ENCODE peak calls at places on chromosomes 6 and 20, in seven cellular contexts. Q is A673, L is dorsolateral prefrontal cortex, Y is A549, W is lung, T is NB4, B is uterus. Z is an unnamed sample.

GRCh38 chr6:149834513-149835481 is 29.4 kb downstream of the LRP11 start:
- DNase-seq in B (peak; percentile 61), T (peak; percentile 74), Q (peak; percentile 75), Y (peak; percentile 52), L (peak; percentile 46), W (peak; percentile 63), Z (no peak)

GRCh38 chr6:151639750-151640149 is 145.9 kb downstream of the CCDC170 start:
- DNase-seq in T (no peak), L (no peak), B (no peak), Y (no peak), Q (no peak), W (no peak), Z (no peak)

GRCh38 chr6:24495516-24495847 is 713 bp downstream of the ALDH5A1 start:
- DNase-seq in T (peak; percentile 78), B (peak; percentile 62), Q (peak; percentile 30), Y (peak; percentile 52), W (peak; percentile 84), L (peak; percentile 50), Z (peak; percentile 48)

GRCh38 chr6:90388395-90388794 is 91.8 kb upstream of the BACH2 start:
- DNase-seq in L (no peak), Y (no peak), B (no peak), W (no peak), Q (no peak), T (no peak), Z (no peak)

GRCh38 chr6:22470454-22471368 is 98.7 kb upstream of the HDGFL1 start:
- DNase-seq in W (peak; percentile 68), T (no peak), Y (peak; percentile 35), Q (peak; percentile 35), L (no peak), B (peak; percentile 34), Z (no peak)

GRCh38 chr20:47878601-47879004 is 93.3 kb upstream of the SULF2 start:
- DNase-seq in W (no peak), Q (no peak), T (no peak), L (no peak), Y (no peak), B (no peak), Z (no peak)

GRCh38 chr6:47484616-47485015 is 7.0 kb downstream of the CD2AP start:
- DNase-seq in W (no peak), L (no peak), Y (no peak), B (no peak), Q (no peak), T (no peak), Z (no peak)

GRCh38 chr20:13690948-13691347 is 52.2 kb upstream of the TASP1 start:
- DNase-seq in Y (no peak), Q (no peak), W (no peak), B (no peak), L (no peak), T (no peak), Z (no peak)

GRCh38 chr20:956330-956951 is 40.3 kb upstream of the ANGPT4 start:
- DNase-seq in W (peak; percentile 69), T (peak; percentile 78), Q (peak; percentile 75), Y (peak; percentile 77), B (peak; percentile 28), L (peak; percentile 81), Z (peak; percentile 61)

GRCh38 chr20:62415354-62416111 is 8.4 kb upstream of the CABLES2 start:
- DNase-seq in L (no peak), T (no peak), B (no peak), Q (no peak), W (no peak), Y (no peak), Z (no peak)

GRCh38 chr6:31528307-31528777 is 420 bp upstream of the MCCD1 start:
- DNase-seq in B (no peak), T (peak; percentile 32), W (no peak), L (no peak), Y (no peak), Q (no peak), Z (no peak)

DNA sequence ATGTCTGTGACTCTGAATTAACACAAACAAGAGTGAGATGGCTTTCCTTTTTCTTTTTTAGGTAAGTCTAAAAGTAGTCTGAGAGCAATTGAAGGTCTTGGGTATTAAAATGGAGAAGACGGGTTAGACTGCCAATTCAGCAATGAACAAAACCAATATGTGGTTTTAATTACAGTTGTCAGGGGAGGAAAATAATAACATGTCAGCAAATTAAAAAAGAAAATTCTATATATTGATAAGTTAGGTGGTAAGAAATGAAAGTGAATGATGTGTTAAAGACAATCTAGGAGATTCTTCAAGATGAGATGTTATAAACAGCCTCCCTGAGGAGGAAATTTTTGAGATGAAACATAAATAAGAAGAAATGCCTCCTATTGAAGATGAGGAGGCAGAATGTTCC is 150.6 kb upstream of the HSF2 start:
- DNase-seq in B (no peak), T (no peak), L (no peak), Q (no peak), Y (no peak), W (no peak), Z (no peak)
- TF ChIP-seq CTCF in B (no peak), T (no peak), L (no peak), Q (no peak), Y (no peak), W (no peak), Z (no peak)

GRCh38 chr6:107185570-107185969 is 70.3 kb upstream of the BEND3 start:
- DNase-seq in L (peak; percentile 44), Q (peak; percentile 10), Y (peak; percentile 21), W (peak; percentile 42), B (no peak), T (no peak), Z (no peak)
- TF ChIP-seq CTCF in L (peak; percentile 19), Q (peak; percentile 31), Y (peak; percentile 26), W (no peak), B (no peak), T (no peak), Z (no peak)

DNA sequence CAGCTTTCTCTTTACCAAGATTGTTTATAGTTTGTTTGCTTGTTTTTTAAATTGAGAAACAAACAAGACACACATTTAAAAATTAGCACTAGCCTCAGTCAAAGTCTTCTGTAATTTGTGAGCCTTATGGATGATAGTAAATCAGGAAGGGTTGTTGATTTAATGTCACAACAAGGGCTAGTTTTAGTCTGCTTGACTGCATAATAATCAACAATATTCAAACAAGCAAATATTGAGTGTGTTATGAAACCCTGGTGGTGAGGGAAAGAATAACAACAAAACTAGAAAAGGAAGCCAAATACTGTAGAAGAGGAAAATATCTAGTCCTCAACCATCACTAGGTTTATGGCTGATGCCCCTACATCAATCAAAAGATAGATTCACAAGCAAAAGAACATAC is 228.6 kb downstream of the TBC1D7 start:
- DNase-seq in W (no peak), T (no peak), L (no peak), B (no peak), Q (no peak), Y (no peak), Z (no peak)
- TF ChIP-seq CTCF in W (no peak), T (no peak), L (no peak), B (no peak), Q (peak; percentile 48), Y (no peak), Z (peak; percentile 56)

GRCh38 chr6:94071835-94072234 is 652.5 kb upstream of the EPHA7 start:
- DNase-seq in B (no peak), L (no peak), Y (peak; percentile 7), W (no peak), T (peak; percentile 4), Q (peak; percentile 35), Z (no peak)
- TF ChIP-seq CTCF in B (no peak), L (peak; percentile 18), Y (peak; percentile 14), W (no peak), T (no peak), Q (peak; percentile 59), Z (no peak)

DNA sequence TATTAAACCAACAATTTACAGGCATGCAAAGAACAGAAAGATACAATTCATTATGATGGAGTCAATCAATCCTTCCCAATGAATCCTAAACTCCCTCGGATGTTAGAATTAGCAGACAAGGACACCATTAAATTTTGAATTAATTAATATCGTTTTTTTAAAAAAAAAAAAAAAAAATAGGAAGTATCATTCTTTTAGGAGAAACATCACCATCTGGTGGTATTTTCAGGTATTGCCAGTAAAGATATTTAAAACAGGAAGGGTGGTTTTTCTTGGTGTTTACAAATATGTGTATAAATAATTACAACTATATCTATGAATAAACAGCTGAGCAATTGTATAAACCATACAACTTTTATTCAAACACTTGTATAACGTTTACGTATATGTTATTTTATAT is 564.4 kb downstream of the HAO1 start:
- DNase-seq in B (no peak), Y (peak; percentile 31), W (no peak), Q (peak; percentile 22), T (peak; percentile 36), L (no peak), Z (no peak)
- TF ChIP-seq CTCF in B (no peak), Y (peak; percentile 32), W (no peak), Q (peak; percentile 59), T (peak; percentile 31), L (peak; percentile 29), Z (peak; percentile 76)

GRCh38 chr6:63066053-63066704 is 145.1 kb upstream of the FKBP1C start:
- DNase-seq in Y (peak; percentile 47), W (no peak), L (no peak), Q (peak; percentile 17), B (no peak), T (peak; percentile 40), Z (no peak)
- TF ChIP-seq CTCF in Y (peak; percentile 33), W (no peak), L (no peak), Q (peak; percentile 21), B (no peak), T (peak; percentile 16), Z (no peak)

GRCh38 chr6:11702039-11702795 is 76.4 kb downstream of the ADTRP start:
- DNase-seq in Q (peak; percentile 46), T (peak; percentile 28), Y (peak; percentile 51), W (no peak), B (no peak), L (peak; percentile 47), Z (no peak)

GRCh38 chr6:11702796-11703130 is 75.8 kb downstream of the ADTRP start:
- DNase-seq in W (no peak), Y (peak; percentile 35), B (no peak), Q (no peak), L (no peak), T (no peak), Z (no peak)

GRCh38 chr6:11701568-11701967 is 77.0 kb downstream of the ADTRP start:
- DNase-seq in Q (no peak), W (no peak), B (no peak), T (no peak), Y (no peak), L (no peak), Z (no peak)

GRCh38 chr6:11705069-11705468 is 73.5 kb downstream of the ADTRP start:
- DNase-seq in T (no peak), W (no peak), L (no peak), Y (no peak), B (no peak), Q (no peak), Z (no peak)

GRCh38 chr6:11700118-11700718 is 78.4 kb downstream of the ADTRP start:
- DNase-seq in Q (peak; percentile 65), B (no peak), L (no peak), W (no peak), Y (peak; percentile 54), T (peak; percentile 71), Z (no peak)
- TF ChIP-seq CTCF in Q (peak; percentile 57), B (peak; percentile 35), L (peak; percentile 53), W (no peak), Y (peak; percentile 57), T (peak; percentile 27), Z (peak; percentile 58)